ENCODE peak calls at places on chromosomes 13 and 19, in ten cellular contexts. R, E, P, N, L, B, J, C, I and W are unnamed samples.

GRCh38 chr19:41218249-41218614 is 791 bp upstream of the AXL start:
- DNase-seq in B (no peak), P (no peak), N (no peak), C (no peak), E (no peak), L (no peak), I (no peak), R (no peak), J (no peak), W (no peak)

GRCh38 chr13:19782049-19782726 is 557 bp downstream of the PSPC1 start:
- DNase-seq in I (peak), J (peak), N (peak), L (peak), P (peak), R (peak), B (peak), E (peak), C (no peak), W (peak)

GRCh38 chr19:48676887-48677286 is 4.1 kb upstream of the NTN5 start:
- DNase-seq in R (no peak), L (no peak), N (no peak), C (no peak), I (no peak), P (no peak), B (no peak), J (no peak), E (no peak), W (no peak)

GRCh38 chr19:52949422-52949821 is 13.3 kb downstream of the ZNF816 start:
- DNase-seq in C (no peak), L (no peak), R (no peak), P (no peak), N (no peak), B (no peak), I (no peak), E (no peak), J (no peak), W (no peak)

GRCh38 chr19:41870401-41870873 is 6.6 kb upstream of the CD79A start:
- DNase-seq in J (peak), B (peak), N (peak), I (no peak), E (no peak), C (no peak), L (peak), R (peak), P (peak), W (peak)

GRCh38 chr13:51524846-51525566 is 59.3 kb upstream of the WDFY2 start:
- DNase-seq in P (peak), R (peak), N (no peak), I (no peak), E (no peak), B (peak), J (peak), C (no peak), L (peak), W (peak)

GRCh38 chr13:77345150-77345780 is 18.4 kb upstream of the MYCBP2 start:
- DNase-seq in R (no peak), E (no peak), B (no peak), C (no peak), I (no peak), N (no peak), L (no peak), P (no peak), J (no peak), W (no peak)

GRCh38 chr19:17817668-17818363 is 3.5 kb downstream of the INSL3 start:
- DNase-seq in R (no peak), N (peak), I (no peak), B (no peak), L (no peak), J (no peak), P (no peak), C (no peak), E (no peak), W (no peak)

GRCh38 chr13:82257790-82258507 is 1624.3 kb downstream of the SLITRK1 start:
- DNase-seq in P (no peak), B (no peak), C (no peak), N (no peak), I (no peak), E (no peak), J (no peak), L (no peak), R (no peak), W (no peak)

GRCh38 chr19:1767464-1767933 is 14.2 kb downstream of the ONECUT3 start:
- DNase-seq in I (peak), R (no peak), J (no peak), N (peak), B (peak), E (peak), P (no peak), L (peak), C (no peak), W (no peak)

GRCh38 chr19:19538077-19538764 is at the start of gene CILP2:
- DNase-seq in L (no peak), E (peak), J (no peak), B (no peak), C (no peak), I (peak), R (no peak), N (peak), P (no peak), W (no peak)

GRCh38 chr19:46866407-46867132 is 5.8 kb downstream of the ARHGAP35 start:
- DNase-seq in E (peak), L (peak), R (no peak), C (no peak), N (no peak), J (peak), B (peak), I (peak), P (no peak), W (peak)

GRCh38 chr19:3338541-3339181 is 27.7 kb upstream of the NFIC start:
- DNase-seq in P (no peak), E (no peak), N (no peak), R (no peak), C (no peak), B (no peak), J (no peak), I (no peak), L (no peak), W (no peak)

GRCh38 chr13:99527346-99527745 is 26.1 kb downstream of the TM9SF2 start:
- DNase-seq in C (no peak), R (no peak), B (no peak), P (no peak), E (no peak), J (no peak), L (no peak), N (no peak), I (no peak), W (no peak)

GRCh38 chr13:105611424-105611823 is 924.0 kb downstream of the EFNB2 start:
- DNase-seq in B (peak), J (peak), R (peak), C (no peak), P (peak), N (peak), L (peak), E (peak), I (no peak), W (peak)

GRCh38 chr13:44710576-44710975 is 134.4 kb upstream of the TSC22D1 start:
- DNase-seq in P (peak), B (peak), E (no peak), J (peak), I (no peak), L (peak), R (peak), C (peak), N (peak), W (peak)
- H3K4me3 ChIP-seq in P (no peak), B (no peak), E (no peak), J (no peak), I (no peak), L (no peak), R (no peak), C (no peak), N (no peak), W (no peak)

GRCh38 chr19:12939908-12940533 is 1.6 kb downstream of the CALR start:
- DNase-seq in B (no peak), L (no peak), C (no peak), J (no peak), P (no peak), I (no peak), N (peak), E (no peak), R (no peak), W (no peak)

GRCh38 chr19:12937243-12938053 is 961 bp upstream of the CALR start:
- DNase-seq in P (no peak), E (peak), N (peak), I (no peak), B (peak), J (no peak), C (no peak), R (no peak), L (no peak), W (no peak)

GRCh38 chr19:12939292-12939606 is 840 bp downstream of the CALR start:
- DNase-seq in P (peak), R (peak), L (peak), B (peak), J (peak), I (no peak), E (no peak), C (no peak), N (peak), W (peak)

GRCh38 chr19:12938054-12938535 is 314 bp upstream of the CALR start:
- DNase-seq in P (peak), E (peak), N (peak), L (peak), R (peak), I (peak), C (peak), B (peak), J (peak), W (peak)

GRCh38 chr19:12938536-12939291 is at the start of gene CALR:
- DNase-seq in C (no peak), B (peak), E (no peak), J (peak), R (no peak), L (peak), I (no peak), P (peak), N (peak), W (peak)
- TF ChIP-seq CTCF in C (no peak), B (no peak), E (peak), J (peak), R (peak), L (peak), I (peak), P (peak), N (no peak), W (peak)

DNA sequence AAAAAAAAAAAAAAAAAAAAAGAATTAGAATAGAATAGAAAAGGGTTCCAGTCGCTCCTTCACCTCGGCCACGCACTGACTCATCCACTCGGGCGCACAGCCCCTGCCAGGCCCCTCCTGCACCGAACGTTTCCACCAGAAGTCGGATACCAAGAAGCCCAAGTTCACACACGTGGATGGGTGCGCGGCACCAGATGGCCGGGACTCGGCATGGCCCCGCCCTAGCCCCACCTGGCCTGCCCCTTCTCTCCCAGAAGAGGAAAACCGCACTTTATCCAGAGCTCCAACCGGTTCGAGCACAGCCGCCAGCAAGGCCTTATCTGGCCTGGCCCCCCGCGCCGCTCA is 5.9 kb downstream of the PRR36 start:
- DNase-seq in C (no peak), B (peak), P (no peak), L (no peak), N (peak), I (no peak), E (no peak), R (no peak), J (no peak), W (no peak)
- H3K4me3 ChIP-seq in C (peak), B (no peak), P (no peak), L (no peak), N (peak), I (peak), E (peak), R (peak), J (no peak), W (no peak)

DNA sequence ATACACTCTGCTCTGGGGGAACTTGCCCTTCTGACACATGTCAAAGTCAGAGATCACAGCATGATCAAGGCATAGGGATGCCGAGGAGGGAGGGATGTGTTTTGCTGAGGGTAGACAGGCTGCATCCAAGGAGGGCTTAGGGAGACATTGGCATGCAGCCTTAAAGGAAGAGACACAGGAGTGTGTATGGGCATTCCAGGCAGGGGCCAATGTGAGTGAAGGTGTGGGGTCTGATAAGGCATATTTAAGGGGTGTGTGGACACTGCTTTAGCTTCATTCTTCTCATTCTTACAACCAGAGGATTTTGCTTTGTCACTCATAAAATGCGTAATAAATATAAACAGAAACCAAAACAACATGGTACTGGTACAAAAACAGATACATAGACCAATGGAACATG is 193.4 kb downstream of the RGCC start:
- DNase-seq in B (no peak), E (no peak), C (no peak), N (no peak), I (no peak), L (no peak), R (no peak), P (no peak), J (no peak), W (no peak)
- TF ChIP-seq CTCF in B (no peak), E (no peak), C (no peak), N (no peak), I (no peak), L (no peak), R (no peak), P (no peak), J (no peak), W (no peak)

GRCh38 chr19:576768-577438 is 4.5 kb downstream of the BSG start:
- DNase-seq in B (no peak), C (no peak), J (no peak), I (no peak), N (no peak), E (no peak), R (no peak), P (no peak), L (no peak), W (no peak)

GRCh38 chr19:575527-576506 is 3.4 kb downstream of the BSG start:
- DNase-seq in E (peak), N (peak), L (peak), P (peak), R (peak), B (peak), J (peak), C (no peak), I (peak), W (peak)

GRCh38 chr19:572140-572890 is at the start of gene BSG:
- DNase-seq in N (peak), B (peak), C (peak), E (peak), P (peak), I (peak), J (peak), L (peak), R (peak), W (peak)

GRCh38 chr19:572891-573825 is 762 bp downstream of the BSG start:
- DNase-seq in B (peak), R (peak), N (peak), E (peak), J (peak), P (peak), L (peak), C (no peak), I (no peak), W (peak)

DNA sequence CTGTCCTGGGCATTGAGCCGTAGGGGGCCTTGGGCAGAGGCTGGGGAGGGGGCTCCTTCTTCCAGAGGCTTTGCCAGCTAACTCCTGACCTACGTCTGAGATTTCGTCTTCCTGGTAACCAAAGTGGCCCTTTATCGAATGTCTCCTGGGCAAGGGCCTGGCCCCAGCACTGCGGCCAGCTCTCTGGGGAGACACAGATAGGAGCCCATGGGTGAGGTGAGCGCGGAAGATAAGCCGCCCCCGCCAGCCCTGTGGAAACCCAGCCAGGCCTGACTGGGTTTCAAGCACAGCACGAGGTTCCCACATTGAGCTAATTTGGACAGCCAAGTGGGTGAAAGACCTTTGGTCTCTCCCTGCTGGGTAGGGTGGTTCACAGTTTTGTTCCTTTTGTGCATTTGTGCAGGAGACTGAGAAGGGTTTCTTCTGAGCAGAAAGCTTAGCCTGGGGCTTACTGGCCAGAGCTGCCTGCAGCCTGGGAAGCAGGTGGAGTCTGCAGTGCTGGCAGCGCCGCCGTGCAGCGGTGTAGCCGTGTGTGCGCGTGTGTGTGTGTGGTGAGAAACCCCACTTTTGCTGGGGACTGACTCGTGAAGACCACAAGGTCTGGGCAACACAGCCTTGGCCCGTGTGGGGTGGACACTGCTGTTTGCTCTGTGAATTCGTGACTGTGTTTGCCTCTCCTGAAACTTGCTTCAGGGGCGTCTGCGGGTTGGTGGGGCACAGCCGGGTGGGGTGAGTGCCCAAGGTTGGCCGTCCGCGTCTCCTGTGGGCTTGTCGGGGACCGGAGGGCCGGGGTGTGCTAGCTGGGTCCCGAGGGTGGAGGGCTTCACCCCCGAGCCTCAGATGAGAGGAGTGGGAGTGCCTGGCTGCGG is 2.5 kb downstream of the BSG start:
- DNase-seq in C (no peak), N (no peak), P (peak), E (peak), J (peak), R (peak), B (peak), I (peak), L (peak), W (peak)
- H3K4me3 ChIP-seq in C (no peak), N (peak), P (peak), E (peak), J (peak), R (peak), B (peak), I (peak), L (peak), W (peak)

GRCh38 chr13:41847216-41847615 is 113.7 kb downstream of the VWA8 start:
- DNase-seq in N (no peak), R (no peak), C (no peak), E (no peak), L (peak), J (no peak), I (no peak), B (no peak), P (no peak), W (no peak)

DNA sequence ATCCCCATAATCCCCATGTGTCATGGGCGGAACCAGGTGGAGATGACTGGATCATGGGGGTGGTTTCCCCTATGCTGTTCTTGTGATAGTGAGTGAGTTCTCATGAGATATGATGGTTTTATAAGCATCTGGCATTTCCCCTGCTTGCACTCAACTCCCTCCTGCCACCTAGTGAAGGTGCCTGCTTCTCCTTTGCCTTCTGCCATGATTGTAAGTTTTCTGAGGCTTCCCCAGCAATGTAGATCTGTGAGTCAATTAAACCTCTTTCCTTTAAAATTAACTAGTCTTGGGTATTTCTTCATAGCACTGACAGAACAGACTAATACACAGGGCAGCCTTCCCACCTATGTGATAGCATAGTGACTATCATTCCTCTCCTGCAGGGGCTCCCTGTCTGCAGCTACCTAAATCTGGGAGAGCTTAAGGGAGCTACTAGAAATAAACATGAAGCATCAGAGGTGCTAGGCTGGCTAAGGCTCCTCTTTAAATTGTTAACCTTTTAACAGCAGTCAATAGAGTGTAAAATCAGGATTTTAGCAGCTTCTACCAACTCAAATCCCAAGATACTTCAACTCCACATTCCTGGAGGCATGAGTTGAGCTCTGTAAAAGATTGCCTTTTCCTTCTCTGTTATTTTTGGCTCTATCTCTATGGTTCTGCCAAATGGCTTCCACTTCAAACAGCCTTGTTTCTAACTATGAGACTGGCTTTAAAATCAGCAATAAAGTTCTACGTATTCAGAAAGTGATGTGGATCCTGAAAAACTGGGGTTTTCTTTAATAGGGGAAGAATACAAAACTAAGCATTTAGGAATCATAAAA is 112.3 kb downstream of the VWA8 start:
- DNase-seq in E (peak), P (peak), N (peak), L (peak), J (peak), B (peak), I (no peak), C (no peak), R (peak), W (peak)
- TF ChIP-seq CTCF in E (peak), P (peak), N (peak), L (peak), J (peak), B (peak), I (no peak), C (no peak), R (no peak), W (peak)

DNA sequence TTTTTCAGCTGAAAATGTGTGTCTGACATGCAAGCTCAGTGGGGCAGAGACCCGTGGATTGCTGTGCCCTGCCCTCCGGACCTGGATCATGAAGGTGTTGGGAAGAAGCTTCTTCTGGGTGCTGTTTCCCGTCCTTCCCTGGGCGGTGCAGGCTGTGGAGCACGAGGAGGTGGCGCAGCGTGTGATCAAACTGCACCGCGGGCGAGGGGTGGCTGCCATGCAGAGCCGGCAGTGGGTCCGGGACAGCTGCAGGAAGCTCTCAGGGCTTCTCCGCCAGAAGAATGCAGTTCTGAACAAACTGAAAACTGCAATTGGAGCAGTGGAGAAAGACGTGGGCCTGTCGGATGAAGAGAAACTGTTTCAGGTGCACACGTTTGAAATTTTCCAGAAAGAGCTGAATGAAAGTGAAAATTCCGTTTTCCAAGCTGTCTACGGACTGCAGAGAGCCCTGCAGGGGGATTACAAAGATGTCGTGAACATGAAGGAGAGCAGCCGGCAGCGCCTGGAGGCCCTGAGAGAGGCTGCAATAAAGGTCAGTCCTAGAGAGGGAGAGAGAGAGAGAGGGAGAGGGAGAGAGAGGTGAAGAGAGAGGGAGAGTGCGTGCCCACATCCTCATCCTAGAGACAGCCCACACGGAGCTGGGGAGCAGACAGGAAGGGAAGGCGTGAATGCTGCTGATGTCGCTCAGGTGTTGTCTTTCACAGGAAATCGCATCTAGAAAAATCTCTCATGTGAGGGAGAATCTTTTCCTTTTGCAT is 5.2 kb upstream of the DCUN1D2 start:
- DNase-seq in L (peak), B (peak), P (no peak), I (no peak), R (peak), N (no peak), E (peak), C (no peak), J (peak), W (peak)
- H3K4me3 ChIP-seq in L (no peak), B (no peak), P (no peak), I (no peak), R (no peak), N (no peak), E (no peak), C (no peak), J (peak), W (peak)